ENCODE peak calls at places on chromosomes 4 and X, in six cellular contexts. One of them, this sample, is unnamed.
A peak's percentile ranks its signal among the peaks of the same experiment; 100 is the strongest.

GRCh38 chr4:95080969-95081368 is 323.2 kb downstream of the BMPR1B start:
- DNase-seq in cardiac muscle cell: no peak
- DNase-seq in CD8-positive, alpha-beta memory T cell: no peak
- DNase-seq in PC-3: no peak
- DNase-seq in thyroid gland: no peak
- DNase-seq in pancreas: no peak
- DNase-seq in this sample: no peak

GRCh38 chr4:150385606-150386005 is 196.3 kb upstream of the MAB21L2 start:
- DNase-seq in CD8-positive, alpha-beta memory T cell: no peak
- DNase-seq in cardiac muscle cell: peak; percentile 73
- DNase-seq in pancreas: no peak
- DNase-seq in thyroid gland: peak; percentile 2
- DNase-seq in PC-3: peak; percentile 49
- DNase-seq in this sample: peak; percentile 81

GRCh38 chr4:184801781-184802180 is 24.0 kb downstream of the ACSL1 start:
- DNase-seq in pancreas: no peak
- DNase-seq in cardiac muscle cell: no peak
- DNase-seq in CD8-positive, alpha-beta memory T cell: no peak
- DNase-seq in PC-3: peak; percentile 45
- DNase-seq in thyroid gland: no peak
- DNase-seq in this sample: no peak

GRCh38 chr4:38466401-38466800 is 197.6 kb upstream of the KLF3 start:
- DNase-seq in cardiac muscle cell: no peak
- DNase-seq in thyroid gland: no peak
- DNase-seq in PC-3: no peak
- DNase-seq in pancreas: no peak
- DNase-seq in CD8-positive, alpha-beta memory T cell: no peak
- DNase-seq in this sample: no peak

GRCh38 chr4:17957689-17958088 is 63.9 kb downstream of the LCORL start:
- DNase-seq in pancreas: no peak
- DNase-seq in cardiac muscle cell: no peak
- DNase-seq in PC-3: no peak
- DNase-seq in thyroid gland: no peak
- DNase-seq in CD8-positive, alpha-beta memory T cell: no peak
- DNase-seq in this sample: no peak

GRCh38 chr4:161273607-161274006 is 890.2 kb downstream of the FSTL5 start:
- DNase-seq in PC-3: no peak
- DNase-seq in CD8-positive, alpha-beta memory T cell: no peak
- DNase-seq in thyroid gland: no peak
- DNase-seq in pancreas: no peak
- DNase-seq in cardiac muscle cell: no peak
- DNase-seq in this sample: no peak

GRCh38 chr4:87067120-87067885 is 132.5 kb downstream of the AFF1 start:
- DNase-seq in pancreas: no peak
- DNase-seq in cardiac muscle cell: no peak
- DNase-seq in PC-3: no peak
- DNase-seq in CD8-positive, alpha-beta memory T cell: no peak
- DNase-seq in thyroid gland: no peak
- DNase-seq in this sample: no peak

GRCh38 chr4:89915937-89916336 is 21.3 kb downstream of the MMRN1 start:
- DNase-seq in cardiac muscle cell: no peak
- DNase-seq in PC-3: peak; percentile 58
- DNase-seq in thyroid gland: peak; percentile 36
- DNase-seq in CD8-positive, alpha-beta memory T cell: no peak
- DNase-seq in pancreas: no peak
- DNase-seq in this sample: no peak

GRCh38 chr4:7799306-7799705 is 140.4 kb downstream of the AFAP1 start:
- DNase-seq in thyroid gland: no peak
- DNase-seq in PC-3: no peak
- DNase-seq in cardiac muscle cell: no peak
- DNase-seq in CD8-positive, alpha-beta memory T cell: no peak
- DNase-seq in pancreas: no peak
- DNase-seq in this sample: no peak

GRCh38 chrX:15973941-15974340 is 119.3 kb upstream of the AP1S2 start:
- DNase-seq in PC-3: no peak
- DNase-seq in CD8-positive, alpha-beta memory T cell: no peak
- DNase-seq in cardiac muscle cell: no peak
- DNase-seq in pancreas: no peak
- DNase-seq in thyroid gland: peak; percentile 17
- DNase-seq in this sample: no peak

GRCh38 chr4:56434599-56435000 is 815 bp downstream of the PPAT start:
- DNase-seq in PC-3: no peak
- DNase-seq in cardiac muscle cell: peak; percentile 82
- DNase-seq in pancreas: no peak
- DNase-seq in CD8-positive, alpha-beta memory T cell: no peak
- DNase-seq in thyroid gland: peak; percentile 49
- DNase-seq in this sample: no peak

GRCh38 chrX:155962906-155963305 is 34.6 kb upstream of the IL9R start:
- DNase-seq in cardiac muscle cell: no peak
- DNase-seq in CD8-positive, alpha-beta memory T cell: no peak
- DNase-seq in pancreas: no peak
- DNase-seq in PC-3: no peak
- DNase-seq in thyroid gland: no peak
- DNase-seq in this sample: no peak

GRCh38 chr4:66585767-66586166 is 915.5 kb upstream of the EPHA5 start:
- DNase-seq in PC-3: no peak
- DNase-seq in pancreas: no peak
- DNase-seq in thyroid gland: no peak
- DNase-seq in CD8-positive, alpha-beta memory T cell: no peak
- DNase-seq in cardiac muscle cell: no peak
- DNase-seq in this sample: no peak

GRCh38 chr4:133498149-133498548 is 349.1 kb downstream of the PCDH10 start:
- DNase-seq in PC-3: peak; percentile 58
- DNase-seq in CD8-positive, alpha-beta memory T cell: no peak
- DNase-seq in pancreas: no peak
- DNase-seq in thyroid gland: no peak
- DNase-seq in cardiac muscle cell: no peak
- DNase-seq in this sample: no peak

GRCh38 chr4:141375855-141376254 is 155.2 kb downstream of the ZNF330 start:
- DNase-seq in CD8-positive, alpha-beta memory T cell: no peak
- DNase-seq in cardiac muscle cell: no peak
- DNase-seq in thyroid gland: peak; percentile 62
- DNase-seq in PC-3: peak; percentile 95
- DNase-seq in pancreas: no peak
- DNase-seq in this sample: peak; percentile 29

GRCh38 chr4:66062044-66062443 is 391.8 kb upstream of the EPHA5 start:
- DNase-seq in pancreas: no peak
- DNase-seq in CD8-positive, alpha-beta memory T cell: no peak
- DNase-seq in thyroid gland: no peak
- DNase-seq in cardiac muscle cell: no peak
- DNase-seq in PC-3: peak; percentile 55
- DNase-seq in this sample: no peak

GRCh38 chrX:10070714-10071436 is 85.9 kb upstream of the CLCN4 start:
- DNase-seq in thyroid gland: no peak
- DNase-seq in PC-3: no peak
- DNase-seq in cardiac muscle cell: no peak
- DNase-seq in pancreas: no peak
- DNase-seq in CD8-positive, alpha-beta memory T cell: no peak
- DNase-seq in this sample: no peak

GRCh38 chr4:1881709-1882108 is 10.5 kb downstream of the NSD2 start:
- DNase-seq in cardiac muscle cell: no peak
- DNase-seq in PC-3: no peak
- DNase-seq in thyroid gland: no peak
- DNase-seq in pancreas: no peak
- DNase-seq in CD8-positive, alpha-beta memory T cell: no peak
- DNase-seq in this sample: no peak

GRCh38 chr4:123922847-123923246 is 526.3 kb downstream of the SPRY1 start:
- DNase-seq in thyroid gland: no peak
- DNase-seq in cardiac muscle cell: no peak
- DNase-seq in pancreas: no peak
- DNase-seq in PC-3: no peak
- DNase-seq in CD8-positive, alpha-beta memory T cell: no peak
- DNase-seq in this sample: no peak

GRCh38 chrX:8201896-8202331 is 30.8 kb upstream of the VCX2 start:
- DNase-seq in CD8-positive, alpha-beta memory T cell: no peak
- DNase-seq in thyroid gland: no peak
- DNase-seq in PC-3: no peak
- DNase-seq in pancreas: no peak
- DNase-seq in cardiac muscle cell: no peak
- DNase-seq in this sample: peak; percentile 21

GRCh38 chrX:149493567-149494562 is 11.2 kb downstream of the IDS start:
- DNase-seq in PC-3: peak; percentile 43
- DNase-seq in thyroid gland: peak; percentile 27
- DNase-seq in pancreas: no peak
- DNase-seq in CD8-positive, alpha-beta memory T cell: no peak
- DNase-seq in cardiac muscle cell: peak; percentile 18
- DNase-seq in this sample: no peak

GRCh38 chr4:8400641-8401325 is 39.7 kb downstream of the ACOX3 start:
- DNase-seq in PC-3: no peak
- DNase-seq in cardiac muscle cell: no peak
- DNase-seq in pancreas: no peak
- DNase-seq in CD8-positive, alpha-beta memory T cell: no peak
- DNase-seq in thyroid gland: no peak
- DNase-seq in this sample: no peak

GRCh38 chrX:153983321-153983729 is 10.8 kb downstream of the TMEM187 start:
- DNase-seq in thyroid gland: no peak
- DNase-seq in CD8-positive, alpha-beta memory T cell: no peak
- DNase-seq in pancreas: no peak
- DNase-seq in cardiac muscle cell: no peak
- DNase-seq in PC-3: no peak
- DNase-seq in this sample: no peak
- H3K4me1 ChIP-seq in thyroid gland: peaks cover 3% of the 10 kb centered on the region
- H3K4me1 ChIP-seq in CD8-positive, alpha-beta memory T cell: peaks cover 55% of the 10 kb centered on the region
- H3K4me1 ChIP-seq in pancreas: no peaks in the 10 kb centered on the region
- H3K4me1 ChIP-seq in cardiac muscle cell: no peaks in the 10 kb centered on the region
- H3K4me1 ChIP-seq in PC-3: no peaks in the 10 kb centered on the region
- H3K4me1 ChIP-seq in this sample: no peaks in the 10 kb centered on the region

GRCh38 chr4:26326791-26327190 is 6.0 kb downstream of the RBPJ start:
- DNase-seq in thyroid gland: no peak
- DNase-seq in cardiac muscle cell: no peak
- DNase-seq in pancreas: no peak
- DNase-seq in PC-3: peak; percentile 71
- DNase-seq in CD8-positive, alpha-beta memory T cell: no peak
- DNase-seq in this sample: peak; percentile 51

GRCh38 chr4:26331380-26331945 is 10.6 kb downstream of the RBPJ start:
- DNase-seq in cardiac muscle cell: no peak
- DNase-seq in PC-3: no peak
- DNase-seq in CD8-positive, alpha-beta memory T cell: no peak
- DNase-seq in thyroid gland: peak; percentile 76
- DNase-seq in pancreas: no peak
- DNase-seq in this sample: no peak

GRCh38 chr4:26330186-26330787 is 9.5 kb downstream of the RBPJ start:
- DNase-seq in thyroid gland: no peak
- DNase-seq in cardiac muscle cell: peak; percentile 69
- DNase-seq in PC-3: peak; percentile 75
- DNase-seq in CD8-positive, alpha-beta memory T cell: peak; percentile 39
- DNase-seq in pancreas: no peak
- DNase-seq in this sample: peak; percentile 81

GRCh38 chr4:26334366-26334765 is 13.6 kb downstream of the RBPJ start:
- DNase-seq in CD8-positive, alpha-beta memory T cell: no peak
- DNase-seq in cardiac muscle cell: no peak
- DNase-seq in PC-3: no peak
- DNase-seq in thyroid gland: no peak
- DNase-seq in pancreas: no peak
- DNase-seq in this sample: no peak

DNA sequence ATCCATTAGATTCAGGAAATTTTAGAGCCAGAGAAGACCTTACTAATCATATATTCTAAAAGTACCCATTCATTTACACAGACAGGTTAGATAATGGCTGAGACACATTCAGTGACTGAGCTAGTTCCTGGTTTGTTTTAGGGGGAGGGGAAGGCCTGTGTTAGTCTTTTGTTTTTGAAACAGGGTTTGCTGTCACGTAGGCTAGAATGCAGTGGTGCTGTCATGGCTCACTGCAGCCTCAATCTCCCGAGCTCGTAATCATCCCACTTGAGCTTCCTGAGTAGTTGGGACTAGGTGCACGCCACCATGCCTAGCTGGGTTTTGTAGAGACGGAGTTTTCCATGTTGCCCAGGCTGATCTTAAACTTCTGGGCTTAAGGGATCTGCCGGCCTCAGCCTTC is 10.1 kb downstream of the RBPJ start:
- DNase-seq in CD8-positive, alpha-beta memory T cell: no peak
- DNase-seq in pancreas: no peak
- DNase-seq in thyroid gland: peak; percentile 74
- DNase-seq in cardiac muscle cell: peak; percentile 33
- DNase-seq in PC-3: no peak
- DNase-seq in this sample: no peak
- H3K4me3 ChIP-seq in CD8-positive, alpha-beta memory T cell: no peak overlapping the region
- H3K4me3 ChIP-seq in pancreas: no peak overlapping the region
- H3K4me3 ChIP-seq in thyroid gland: no peak overlapping the region
- H3K4me3 ChIP-seq in cardiac muscle cell: no peak overlapping the region
- H3K4me3 ChIP-seq in PC-3: no peak overlapping the region
- H3K4me3 ChIP-seq in this sample: no peak overlapping the region

DNA sequence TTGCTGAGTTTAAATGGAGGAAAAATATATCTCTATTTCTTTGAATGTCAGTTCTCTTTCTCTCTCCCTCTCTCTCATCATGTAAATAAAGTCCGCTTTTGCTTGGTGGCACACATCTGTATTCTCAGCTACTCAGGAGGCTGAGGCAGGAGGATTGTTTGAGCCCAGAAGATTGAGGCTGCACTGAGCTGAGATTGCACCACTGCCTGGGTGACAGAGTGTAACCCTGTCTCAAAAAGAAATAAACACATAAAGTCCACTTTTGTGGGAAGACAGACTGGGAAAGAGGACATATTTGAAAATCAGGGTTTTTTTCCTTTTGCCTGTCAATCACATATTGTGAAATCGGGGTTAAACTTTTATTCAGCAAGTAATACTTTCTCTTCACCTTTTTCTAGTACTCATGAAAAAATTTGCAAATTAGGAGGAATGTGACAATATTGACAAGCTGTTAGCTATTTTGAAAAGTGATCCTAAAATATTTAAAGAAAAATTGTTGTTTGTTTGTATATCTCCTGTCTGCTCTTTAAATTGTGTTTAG is 42.6 kb downstream of the PLS3 start:
- DNase-seq in PC-3: no peak
- DNase-seq in thyroid gland: no peak
- DNase-seq in pancreas: no peak
- DNase-seq in CD8-positive, alpha-beta memory T cell: no peak
- DNase-seq in cardiac muscle cell: no peak
- DNase-seq in this sample: no peak
- H3K27ac ChIP-seq in PC-3: peak overlapping the region; percentile 68
- H3K27ac ChIP-seq in thyroid gland: no peak overlapping the region
- H3K27ac ChIP-seq in pancreas: no peak overlapping the region
- H3K27ac ChIP-seq in CD8-positive, alpha-beta memory T cell: no peak overlapping the region
- H3K27ac ChIP-seq in cardiac muscle cell: peak overlapping the region; percentile 53
- H3K27ac ChIP-seq in this sample: no peak overlapping the region

GRCh38 chr4:3251691-3252479 is 2.9 kb downstream of the MSANTD1 start:
- DNase-seq in thyroid gland: no peak
- DNase-seq in PC-3: no peak
- DNase-seq in cardiac muscle cell: no peak
- DNase-seq in pancreas: no peak
- DNase-seq in CD8-positive, alpha-beta memory T cell: no peak
- DNase-seq in this sample: no peak

GRCh38 chr4:3249681-3250437 is 900 bp downstream of the MSANTD1 start:
- DNase-seq in pancreas: no peak
- DNase-seq in thyroid gland: no peak
- DNase-seq in cardiac muscle cell: no peak
- DNase-seq in CD8-positive, alpha-beta memory T cell: no peak
- DNase-seq in PC-3: no peak
- DNase-seq in this sample: no peak

GRCh38 chr4:3252480-3252828 is 3.5 kb downstream of the MSANTD1 start:
- DNase-seq in cardiac muscle cell: no peak
- DNase-seq in PC-3: no peak
- DNase-seq in CD8-positive, alpha-beta memory T cell: no peak
- DNase-seq in thyroid gland: no peak
- DNase-seq in pancreas: no peak
- DNase-seq in this sample: no peak

GRCh38 chr4:3250438-3250955 is 1.5 kb downstream of the MSANTD1 start:
- DNase-seq in CD8-positive, alpha-beta memory T cell: no peak
- DNase-seq in thyroid gland: peak; percentile 90
- DNase-seq in pancreas: no peak
- DNase-seq in PC-3: no peak
- DNase-seq in cardiac muscle cell: no peak
- DNase-seq in this sample: no peak

GRCh38 chr4:3250956-3251690 is 2.2 kb downstream of the MSANTD1 start:
- DNase-seq in cardiac muscle cell: no peak
- DNase-seq in CD8-positive, alpha-beta memory T cell: no peak
- DNase-seq in thyroid gland: peak; percentile 92
- DNase-seq in pancreas: no peak
- DNase-seq in PC-3: no peak
- DNase-seq in this sample: no peak
- H3K4me1 ChIP-seq in cardiac muscle cell: no peaks in the 10 kb centered on the region
- H3K4me1 ChIP-seq in CD8-positive, alpha-beta memory T cell: no peaks in the 10 kb centered on the region
- H3K4me1 ChIP-seq in thyroid gland: peaks cover 14% of the 10 kb centered on the region
- H3K4me1 ChIP-seq in pancreas: no peaks in the 10 kb centered on the region
- H3K4me1 ChIP-seq in PC-3: peaks cover 3% of the 10 kb centered on the region
- H3K4me1 ChIP-seq in this sample: no peaks in the 10 kb centered on the region